ENCODE peak calls at places on chromosomes 4 and X, in seven cellular contexts. Z is HepG2, F is H1, D is SK-N-SH, V is GM12878, T is K562, E is endothelial cell of umbilical vein. B is an unnamed sample.

GRCh38 chr4:112082954-112083586 is 62.2 kb upstream of the FAM241A start:
- DNase-seq in E (peak; percentile 99), D (no peak), V (no peak), F (no peak), T (no peak), Z (peak; percentile 86), B (peak; percentile 96)

GRCh38 chrX:85828771-85829170 is 218.6 kb downstream of the CHM start:
- DNase-seq in D (no peak), T (no peak), Z (no peak), F (no peak), V (no peak), E (no peak), B (no peak)

GRCh38 chrX:103398321-103398937 is 22.1 kb downstream of the BEX3 start:
- DNase-seq in D (no peak), E (peak; percentile 73), F (no peak), Z (peak; percentile 34), T (peak; percentile 11), V (no peak), B (peak; percentile 37)

GRCh38 chr4:9735515-9735914 is 45.9 kb upstream of the DRD5 start:
- DNase-seq in F (peak; percentile 49), D (no peak), T (no peak), V (no peak), E (no peak), Z (no peak), B (no peak)

GRCh38 chr4:4387531-4388311 is 819 bp downstream of the NSG1 start:
- DNase-seq in D (peak; percentile 76), T (no peak), F (peak; percentile 60), E (no peak), V (no peak), Z (no peak), B (no peak)

GRCh38 chr4:113625902-113626301 is 135.6 kb downstream of the CAMK2D start:
- DNase-seq in D (no peak), T (no peak), V (no peak), Z (no peak), F (no peak), E (no peak), B (no peak)

GRCh38 chr4:156475322-156475721 is 496.3 kb downstream of the PDGFC start:
- DNase-seq in Z (peak; percentile 15), V (no peak), F (no peak), T (no peak), D (peak; percentile 21), E (peak; percentile 69), B (peak; percentile 42)

GRCh38 chr4:5054532-5054931 is 3.3 kb downstream of the STK32B start:
- DNase-seq in F (no peak), D (no peak), V (no peak), T (no peak), Z (peak; percentile 46), E (no peak), B (no peak)

GRCh38 chr4:88646528-88647280 is 50.9 kb downstream of the NAP1L5 start:
- DNase-seq in E (no peak), D (no peak), T (no peak), V (no peak), F (peak; percentile 51), Z (no peak), B (no peak)

GRCh38 chr4:186557486-186557885 is 2.1 kb upstream of the MTNR1A start:
- DNase-seq in F (no peak), T (no peak), E (no peak), V (no peak), Z (no peak), D (no peak), B (no peak)

GRCh38 chr4:186400676-186401075 is 134.7 kb downstream of the F11 start:
- DNase-seq in D (no peak), T (no peak), V (no peak), Z (no peak), F (no peak), E (no peak), B (no peak)

GRCh38 chr4:101693842-101694398 is 96.6 kb upstream of the BANK1 start:
- DNase-seq in F (no peak), D (peak; percentile 8), E (no peak), T (no peak), Z (no peak), V (no peak), B (no peak)

GRCh38 chr4:78267790-78268189 is 210.7 kb downstream of the FRAS1 start:
- DNase-seq in T (no peak), V (no peak), F (no peak), Z (no peak), E (no peak), D (no peak), B (no peak)

GRCh38 chrX:3549442-3549875 is 164.0 kb downstream of the PRKX start:
- DNase-seq in D (peak; percentile 15), T (no peak), Z (no peak), E (no peak), F (no peak), V (no peak), B (no peak)

GRCh38 chrX:115399306-115399705 is 109.8 kb downstream of the LUZP4 start:
- DNase-seq in Z (no peak), E (peak; percentile 10), T (no peak), F (no peak), V (no peak), D (no peak), B (no peak)

GRCh38 chrX:112078606-112079005 is 4.0 kb downstream of the TRPC5 start:
- DNase-seq in E (no peak), D (no peak), V (no peak), T (no peak), Z (no peak), F (no peak), B (no peak)

GRCh38 chrX:108167211-108167872 is 75.8 kb downstream of the ATG4A start:
- DNase-seq in V (no peak), D (no peak), Z (no peak), T (no peak), E (peak; percentile 32), F (no peak), B (peak; percentile 23)

DNA sequence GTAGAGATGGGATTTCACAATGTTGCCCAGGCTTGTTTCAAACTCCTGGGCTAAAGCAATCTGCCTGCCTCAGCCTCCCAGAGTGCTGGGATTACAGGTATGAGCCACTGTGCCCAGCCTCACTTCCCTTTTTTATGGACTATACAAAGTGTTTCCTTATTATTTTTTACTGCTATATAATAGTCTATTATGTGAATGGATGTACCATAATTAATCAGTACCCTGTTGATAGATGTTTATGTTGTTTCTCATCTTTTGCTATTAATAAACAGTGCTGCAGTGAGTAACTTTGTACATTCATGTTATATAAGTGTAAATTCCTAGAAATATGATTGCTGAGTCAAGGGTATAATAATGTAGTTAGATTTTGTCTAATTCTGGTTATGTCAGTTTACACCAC is 35.8 kb upstream of the LARP1B start:
- DNase-seq in V (no peak), T (no peak), D (no peak), Z (no peak), F (no peak), E (no peak), B (no peak)
- TF ChIP-seq POLR2AphosphoS5 in V (no peak), T (no peak), D (no peak), Z (no peak), F (no peak), E (no peak), B (no peak)

GRCh38 chr4:165368114-165368513 is 10.7 kb upstream of the CPE start:
- DNase-seq in D (no peak), T (no peak), Z (no peak), V (no peak), E (no peak), F (no peak), B (no peak)
- TF ChIP-seq MAX in D (no peak), T (no peak), Z (no peak), V (no peak), E (no peak), F (no peak), B (no peak)

DNA sequence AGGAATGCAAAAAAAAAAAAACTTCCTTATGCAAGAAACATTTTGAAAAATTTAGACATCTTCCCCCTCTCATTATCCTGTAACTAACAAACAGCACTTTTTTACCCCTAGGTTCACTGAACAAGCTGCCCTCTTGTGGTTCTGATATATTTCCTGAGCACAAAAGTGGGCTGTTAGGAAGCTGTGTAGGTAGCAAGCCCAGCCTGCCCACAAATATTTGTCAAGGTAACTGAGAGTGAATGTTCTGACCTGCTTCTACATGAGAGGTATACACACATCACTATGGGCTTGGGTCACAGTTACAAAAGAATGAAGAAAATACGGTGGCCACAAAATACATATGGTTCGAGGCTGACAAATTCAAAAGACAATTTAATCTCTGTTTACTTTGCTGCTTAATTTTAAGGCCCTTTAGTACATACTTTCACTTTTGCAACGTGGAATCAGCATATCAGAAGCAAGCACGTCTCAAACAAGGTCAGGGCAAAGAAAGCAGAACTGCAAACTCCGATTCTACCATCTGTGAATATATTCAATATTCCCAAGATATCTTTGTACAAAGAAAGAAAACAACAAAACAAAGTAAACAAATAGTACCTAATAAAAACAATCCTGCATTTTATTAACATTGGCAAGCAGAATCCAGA is 78.6 kb downstream of the RBM47 start:
- DNase-seq in Z (peak; percentile 54), D (no peak), E (peak; percentile 55), T (no peak), V (peak; percentile 76), F (no peak), B (peak; percentile 38)
- TF ChIP-seq POLR2AphosphoS5 in Z (no peak), D (no peak), E (no peak), T (no peak), V (no peak), F (no peak), B (no peak)

DNA sequence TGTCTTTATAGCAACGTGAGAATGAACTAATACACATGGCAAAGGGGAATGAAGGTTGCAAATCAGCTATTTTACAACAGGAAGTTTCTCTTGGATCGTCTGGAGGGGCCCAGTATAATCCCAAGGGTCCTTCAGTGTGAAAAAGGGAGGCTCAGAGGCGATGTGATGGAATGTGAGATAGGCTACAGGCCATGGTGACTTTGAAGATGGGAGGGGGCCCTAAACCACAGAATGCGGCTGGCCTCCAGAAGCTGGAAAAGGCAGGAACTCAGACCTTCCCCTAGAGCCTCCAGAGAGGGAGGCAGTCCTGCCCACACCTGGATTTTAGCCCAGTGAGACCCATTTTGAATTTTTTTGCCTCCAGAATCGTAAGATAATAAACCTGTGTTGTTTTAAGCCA is 69.4 kb upstream of the PGM2 start:
- DNase-seq in E (no peak), D (no peak), F (no peak), V (no peak), Z (no peak), T (no peak), B (no peak)
- TF ChIP-seq MAX in E (no peak), D (no peak), F (no peak), V (no peak), Z (no peak), T (no peak), B (no peak)

GRCh38 chr4:40255722-40256281 is 59.0 kb downstream of the RHOH start:
- DNase-seq in F (no peak), D (no peak), T (no peak), E (peak; percentile 96), Z (peak; percentile 71), V (no peak), B (peak; percentile 97)
- TF ChIP-seq POLR2AphosphoS5 in F (no peak), D (peak; percentile 49), T (no peak), E (no peak), Z (no peak), V (no peak), B (peak; percentile 37)

DNA sequence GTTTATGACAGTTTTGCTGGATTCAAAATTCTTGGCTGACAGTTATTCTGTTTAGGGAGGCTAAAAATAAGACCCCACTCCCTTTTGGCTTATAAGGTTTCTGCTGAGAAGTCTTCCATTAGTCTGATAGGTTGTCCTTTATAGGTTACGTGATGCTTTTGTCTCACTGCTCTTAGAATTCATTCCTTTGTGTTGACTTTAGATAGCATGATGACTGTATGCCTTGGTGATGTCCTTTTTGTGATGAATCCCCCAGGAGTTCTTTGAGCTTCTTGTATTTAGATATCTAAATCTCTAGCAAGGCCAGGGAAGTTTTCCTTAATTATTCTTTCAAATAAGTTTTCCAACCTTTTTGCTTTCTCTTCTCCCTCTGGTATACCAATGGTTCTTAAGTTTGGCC is 36.4 kb downstream of the DCLK2 start:
- DNase-seq in D (no peak), Z (no peak), T (no peak), F (no peak), V (no peak), E (no peak), B (no peak)
- TF ChIP-seq MAX in D (no peak), Z (no peak), T (no peak), F (no peak), V (no peak), E (no peak), B (no peak)

B was measured in HCT116.